ENCODE peak calls at places on chromosome 12, in nine cellular contexts. T is NCI-H524, O is nucleus accumbens, V is T-helper 2 cell, I is WTC11, H is left ventricle myocardium inferior, D is left cardiac atrium, L is GM19239, W is NCI-H2029 treated with DMSO at 0.1 percent for 48 hours. U is an unnamed sample.

GRCh38 chr12:3253682-3254275 is 176.6 kb downstream of the TSPAN9 start:
- DNase-seq in T (no peak), O (no peak), V (no peak), I (no peak), H (peak; percentile 56), D (peak; percentile 55), L (no peak), W (no peak), U (no peak)

GRCh38 chr12:76820888-76821482 is 57.1 kb downstream of the ZDHHC17 start:
- DNase-seq in T (peak; percentile 4), O (no peak), V (no peak), I (peak; percentile 49), H (no peak), D (no peak), L (no peak), W (no peak), U (no peak)

GRCh38 chr12:94175763-94176660 is 27.6 kb downstream of the PLXNC1 start:
- DNase-seq in T (no peak), O (no peak), V (no peak), I (no peak), H (no peak), D (no peak), L (no peak), W (no peak), U (no peak)

GRCh38 chr12:107822356-107822755 is 47.9 kb downstream of the ASCL4 start:
- DNase-seq in T (no peak), O (no peak), V (no peak), I (peak; percentile 30), H (no peak), D (no peak), L (no peak), W (no peak), U (no peak)

GRCh38 chr12:39503445-39503844 is 60.5 kb upstream of the KIF21A start:
- DNase-seq in T (no peak), O (no peak), V (no peak), I (no peak), H (no peak), D (no peak), L (no peak), W (no peak), U (no peak)

GRCh38 chr12:108326254-108326750 is 12.8 kb downstream of the CMKLR1 start:
- DNase-seq in T (no peak), O (no peak), V (no peak), I (no peak), H (no peak), D (no peak), L (no peak), W (no peak), U (no peak)

GRCh38 chr12:95070378-95070777 is 3.0 kb downstream of the NR2C1 start:
- DNase-seq in T (no peak), O (no peak), V (no peak), I (no peak), H (no peak), D (no peak), L (no peak), W (no peak), U (no peak)

GRCh38 chr12:132264086-132265010 is 65.0 kb downstream of the GALNT9 start:
- DNase-seq in T (no peak), O (no peak), V (no peak), I (no peak), H (no peak), D (no peak), L (no peak), W (no peak), U (no peak)

GRCh38 chr12:32583535-32583934 is 95.6 kb upstream of the DNM1L start:
- DNase-seq in T (no peak), O (no peak), V (no peak), I (no peak), H (no peak), D (no peak), L (no peak), W (no peak), U (no peak)